ENCODE peak calls at places on chromosomes 2 and 18, in ten cellular contexts. Y is stimulated activated CD4-positive, alpha-beta T cell treated with anti-CD3 and anti-CD28 coated beads, Interleukin-12 subunit alpha, Interleukin-12 subunit beta, amount 100 ng/mL, for 4 hours; Z is central memory CD4-positive, alpha-beta T cell; L is NCI-H1694; B is cardiac muscle cell; E is stimulated activated naive CD8-positive, alpha-beta T cell treated with anti-CD3 and anti-CD28 coated beads, Interleukin-15, amount 100 ng/mL, for 72 hours; X is coronary artery; C is left ventricle myocardium inferior; D is non-pigmented ciliary epithelial cell; A is T47D. M is an unnamed sample.

GRCh38 chr2:178219247-178219646 is 24.9 kb downstream of the OSBPL6 start:
- DNase-seq in Y (no peak), Z (no peak), L (no peak), B (no peak), E (no peak), X (no peak), C (no peak), D (no peak), A (no peak), M (no peak)

GRCh38 chr2:128622916-128623620 is 304.4 kb upstream of the HS6ST1 start:
- DNase-seq in Y (no peak), Z (no peak), L (no peak), B (no peak), E (no peak), X (no peak), C (no peak), D (no peak), A (no peak), M (no peak)

GRCh38 chr2:5839563-5839962 is 147.4 kb downstream of the SOX11 start:
- DNase-seq in Y (no peak), Z (no peak), L (no peak), B (no peak), E (no peak), X (no peak), C (no peak), D (no peak), A (no peak), M (no peak)

GRCh38 chr2:240174496-240174895 is 34.0 kb upstream of the OTOS start:
- DNase-seq in Y (no peak), Z (no peak), L (no peak), B (no peak), E (no peak), X (no peak), C (no peak), D (no peak), A (no peak), M (no peak)

GRCh38 chr2:238226698-238227586 is 12.9 kb downstream of the HES6 start:
- DNase-seq in Y (no peak), Z (no peak), L (no peak), B (no peak), E (no peak), X (no peak), C (no peak), D (no peak), A (no peak), M (no peak)

GRCh38 chr2:176461098-176461497 is 191.9 kb downstream of the MTX2 start:
- DNase-seq in Y (no peak), Z (no peak), L (no peak), B (no peak), E (no peak), X (no peak), C (no peak), D (no peak), A (no peak), M (no peak)

GRCh38 chr18:3791258-3791657 is 341.3 kb downstream of the TGIF1 start:
- DNase-seq in Y (no peak), Z (no peak), L (no peak), B (no peak), E (no peak), X (no peak), C (no peak), D (no peak), A (no peak), M (no peak)

GRCh38 chr18:2148823-2149222 is 422.5 kb downstream of the METTL4 start:
- DNase-seq in Y (no peak), Z (no peak), L (no peak), B (no peak), E (no peak), X (no peak), C (no peak), D (no peak), A (no peak), M (no peak)

GRCh38 chr2:183248866-183249567 is 124.8 kb downstream of the NUP35 start:
- DNase-seq in Y (no peak), Z (no peak), L (peak), B (peak), E (no peak), X (no peak), C (no peak), D (no peak), A (peak), M (no peak)

GRCh38 chr2:178484245-178485041 is 4.2 kb downstream of the PLEKHA3 start:
- DNase-seq in Y (no peak), Z (no peak), L (peak), B (no peak), E (no peak), X (no peak), C (peak), D (no peak), A (no peak), M (peak)